ENCODE peak calls at places on chromosomes 2 and 18, in four cellular contexts. Y is RWPE1, N is GM10248, B is fibroblast of pulmonary artery. H is an unnamed sample.

GRCh38 chr2:96727431-96727830 is 12.4 kb downstream of the LMAN2L start:
- DNase-seq in N (no peak), B (peak), Y (no peak), H (no peak)

GRCh38 chr2:100321881-100322820 is at the start of gene LONRF2:
- DNase-seq in Y (no peak), N (peak), B (no peak), H (peak)

GRCh38 chr2:203730866-203731265 is 24.4 kb downstream of the CD28 start:
- DNase-seq in Y (no peak), N (no peak), B (no peak), H (no peak)

GRCh38 chr2:55364189-55365055 is 55.2 kb downstream of the CCDC88A start:
- DNase-seq in B (peak), Y (peak), N (no peak), H (no peak)

GRCh38 chr2:112588611-112589045 is 4.2 kb downstream of the CHCHD5 start:
- DNase-seq in Y (no peak), B (no peak), N (no peak), H (no peak)

GRCh38 chr2:39107156-39107555 is 13.7 kb downstream of the SOS1 start:
- DNase-seq in Y (no peak), N (no peak), B (peak), H (no peak)

GRCh38 chr2:173109253-173110188 is 33.9 kb downstream of the MAP3K20 start:
- DNase-seq in B (peak), Y (no peak), N (no peak), H (no peak)

GRCh38 chr2:27123302-27124150 is at the start of gene ABHD1:
- DNase-seq in B (no peak), N (peak), Y (no peak), H (peak)

GRCh38 chr2:173008786-173009185 is 66.9 kb upstream of the MAP3K20 start:
- DNase-seq in Y (no peak), B (no peak), N (no peak), H (no peak)

GRCh38 chr2:173210270-173211196 is 134.9 kb downstream of the MAP3K20 start:
- DNase-seq in B (peak), N (peak), Y (peak), H (peak)

GRCh38 chr18:51070545-51070944 is 40.5 kb downstream of the SMAD4 start:
- DNase-seq in Y (peak), B (peak), N (no peak), H (no peak)

GRCh38 chr2:106708189-106708588 is 177.8 kb downstream of the ST6GAL2 start:
- DNase-seq in Y (no peak), B (no peak), N (no peak), H (no peak)

GRCh38 chr2:236662231-236663160 is 92.9 kb downstream of the ACKR3 start:
- DNase-seq in Y (no peak), B (peak), N (no peak), H (no peak)

GRCh38 chr18:58290059-58290747 is 246.2 kb downstream of the NEDD4L start:
- DNase-seq in Y (no peak), N (no peak), B (peak), H (no peak)

GRCh38 chr2:43074592-43075053 is 151.8 kb downstream of the ZFP36L2 start:
- DNase-seq in B (no peak), N (no peak), Y (no peak), H (no peak)

GRCh38 chr2:131658769-131659131 is 131.1 kb downstream of the CCDC74A start:
- DNase-seq in N (no peak), Y (no peak), B (no peak), H (no peak)

GRCh38 chr18:79579807-79580480 is 99.7 kb upstream of the CTDP1 start:
- DNase-seq in B (no peak), N (no peak), Y (no peak), H (no peak)

GRCh38 chr2:190786404-190787166 is 94.0 kb upstream of the GLS start:
- DNase-seq in N (no peak), Y (no peak), B (no peak), H (no peak)

GRCh38 chr2:187900023-187900422 is 345.8 kb upstream of the TFPI start:
- DNase-seq in Y (no peak), B (no peak), N (no peak), H (no peak)

GRCh38 chr2:5946210-5947118 is 254.3 kb downstream of the SOX11 start:
- DNase-seq in N (no peak), Y (no peak), B (no peak), H (no peak)

GRCh38 chr2:6986251-6986893 is 69.2 kb downstream of the RNF144A start:
- DNase-seq in Y (no peak), B (peak), N (no peak), H (no peak)

GRCh38 chr2:200786423-200786822 is 25.3 kb upstream of the BZW1 start:
- DNase-seq in N (no peak), B (no peak), Y (peak), H (no peak)

GRCh38 chr2:108833219-108833618 is 46.6 kb downstream of the CCDC138 start:
- DNase-seq in Y (no peak), N (no peak), B (peak), H (no peak)

GRCh38 chr2:23516546-23517256 is 131.7 kb downstream of the KLHL29 start:
- DNase-seq in N (no peak), B (no peak), Y (no peak), H (no peak)

GRCh38 chr2:120466704-120467054 is 120.7 kb downstream of the INHBB start:
- DNase-seq in Y (no peak), N (no peak), B (no peak), H (no peak)

GRCh38 chr2:55051026-55051866 is 995 bp upstream of the RTN4 start:
- DNase-seq in Y (peak), B (peak), N (no peak), H (no peak)

GRCh38 chr2:128028668-128029054 is 802 bp upstream of the SAP130 start:
- DNase-seq in B (no peak), N (no peak), Y (no peak), H (no peak)

GRCh38 chr2:128032092-128032491 is 4.2 kb upstream of the SAP130 start:
- DNase-seq in N (no peak), B (no peak), Y (peak), H (no peak)

GRCh38 chr2:128026422-128027277 is 1.2 kb downstream of the SAP130 start:
- DNase-seq in N (no peak), Y (peak), B (peak), H (no peak)

GRCh38 chr2:128027278-128027800 is 520 bp downstream of the SAP130 start:
- DNase-seq in N (peak), B (peak), Y (peak), H (peak)

GRCh38 chr2:128027801-128028667 is at the start of gene SAP130:
- DNase-seq in B (peak), N (peak), Y (peak), H (peak)
- TF ChIP-seq CTCF in B (no peak), N (no peak), Y (no peak), H (no peak)

GRCh38 chr2:30164131-30164925 is 17.5 kb downstream of the YPEL5 start:
- DNase-seq in Y (no peak), N (no peak), B (no peak), H (no peak)
- TF ChIP-seq CTCF in Y (no peak), N (no peak), B (no peak), H (peak)

DNA sequence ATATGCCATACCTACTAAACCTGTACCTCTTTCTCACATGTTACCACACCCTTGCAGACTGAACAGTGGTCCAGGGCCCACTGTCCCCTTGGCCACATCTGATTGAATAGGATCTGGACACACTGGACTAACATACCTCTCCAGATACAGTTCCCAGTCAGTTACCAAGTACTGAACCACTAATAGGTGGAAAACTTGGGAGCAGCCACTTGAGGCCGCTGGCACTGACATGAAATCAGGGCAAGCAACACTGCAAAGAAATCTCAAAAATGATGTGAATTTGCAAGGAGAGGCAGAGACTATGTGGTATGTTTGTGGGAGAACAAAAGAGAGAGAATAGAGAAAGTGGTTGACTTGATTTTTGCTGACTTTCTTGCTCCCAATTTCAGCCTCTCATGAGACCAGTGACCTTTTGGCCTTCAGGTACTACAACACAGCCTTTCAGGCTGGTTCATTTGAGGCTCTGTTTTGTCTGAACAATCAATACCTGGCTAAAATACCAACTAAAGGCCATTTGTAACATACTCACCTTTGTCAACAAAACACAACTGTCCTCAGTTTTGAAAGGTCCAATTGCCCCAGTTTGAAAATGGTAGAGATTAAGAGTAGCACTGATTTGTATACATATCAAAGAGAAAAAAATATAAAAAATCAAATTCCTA is 7.8 kb downstream of the GRB14 start:
- DNase-seq in N (no peak), Y (no peak), B (no peak), H (no peak)
- TF ChIP-seq CTCF in N (no peak), Y (no peak), B (no peak), H (no peak)

DNA sequence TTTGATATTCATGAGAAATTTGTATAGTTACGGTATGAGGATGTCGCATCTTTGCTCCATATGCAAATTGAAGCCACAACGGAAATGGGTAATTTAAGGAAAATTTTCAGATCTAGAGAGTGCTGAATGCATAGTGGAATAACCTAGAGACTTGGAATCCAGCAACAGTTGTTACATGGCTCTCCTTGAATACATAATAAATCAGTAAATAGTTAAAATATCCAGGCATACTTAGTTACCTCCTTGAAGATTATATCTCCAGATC is 5.4 kb downstream of the REG1A start:
- DNase-seq in B (no peak), N (no peak), Y (no peak), H (no peak)
- TF ChIP-seq CTCF in B (no peak), N (no peak), Y (no peak), H (no peak)

GRCh38 chr2:2542316-2542715 is 211.2 kb upstream of the MYT1L start:
- DNase-seq in B (no peak), N (no peak), Y (no peak), H (no peak)

GRCh38 chr2:2546046-2546445 is 215.0 kb upstream of the MYT1L start:
- DNase-seq in N (no peak), B (no peak), Y (no peak), H (no peak)

GRCh38 chr2:2540406-2540805 is 209.3 kb upstream of the MYT1L start:
- DNase-seq in N (no peak), Y (no peak), B (no peak), H (no peak)

GRCh38 chr2:2547451-2547850 is 216.4 kb upstream of the MYT1L start:
- DNase-seq in B (no peak), N (no peak), Y (no peak), H (no peak)

DNA sequence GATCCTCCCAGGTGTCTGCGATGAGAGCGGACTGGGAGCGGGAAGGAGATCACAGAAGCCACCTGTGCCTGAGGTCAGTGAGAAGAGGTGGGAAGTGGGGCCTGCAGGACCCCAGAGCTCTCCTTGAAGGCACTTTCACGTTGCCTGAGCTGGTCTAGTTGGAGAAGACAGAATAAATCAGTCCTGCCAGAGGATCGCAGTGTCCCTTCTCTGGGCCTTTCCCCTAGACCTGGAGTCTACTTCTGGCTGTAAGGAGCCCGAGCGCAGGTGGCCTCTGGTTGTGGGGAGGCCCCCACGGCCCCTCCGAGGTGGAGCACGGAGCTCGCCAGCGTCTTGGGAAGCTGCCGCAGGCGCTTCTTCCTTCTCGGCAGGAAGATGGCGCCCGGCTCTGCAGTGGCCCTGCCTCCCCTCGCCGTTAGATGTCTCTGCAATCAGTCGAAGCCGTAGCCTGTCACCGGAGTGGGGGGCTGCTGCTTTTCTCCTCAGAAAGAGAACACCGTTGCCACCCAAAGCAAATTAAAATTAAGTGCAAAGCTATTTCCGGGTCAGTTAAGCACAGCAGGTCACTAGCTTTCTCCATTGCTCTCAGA is 212.0 kb upstream of the MYT1L start:
- DNase-seq in N (no peak), B (no peak), Y (no peak), H (no peak)
- TF ChIP-seq CTCF in N (no peak), B (no peak), Y (no peak), H (no peak)

GRCh38 chr18:52343731-52344340 is 3.8 kb downstream of the DCC start:
- DNase-seq in N (no peak), B (no peak), Y (no peak), H (no peak)

GRCh38 chr18:52343138-52343537 is 3.1 kb downstream of the DCC start:
- DNase-seq in Y (no peak), B (peak), N (no peak), H (peak)

GRCh38 chr18:52340466-52341378 is 725 bp downstream of the DCC start:
- DNase-seq in Y (no peak), B (peak), N (no peak), H (no peak)

GRCh38 chr18:52339891-52340371 is at the start of gene DCC:
- DNase-seq in Y (peak), N (peak), B (peak), H (peak)

DNA sequence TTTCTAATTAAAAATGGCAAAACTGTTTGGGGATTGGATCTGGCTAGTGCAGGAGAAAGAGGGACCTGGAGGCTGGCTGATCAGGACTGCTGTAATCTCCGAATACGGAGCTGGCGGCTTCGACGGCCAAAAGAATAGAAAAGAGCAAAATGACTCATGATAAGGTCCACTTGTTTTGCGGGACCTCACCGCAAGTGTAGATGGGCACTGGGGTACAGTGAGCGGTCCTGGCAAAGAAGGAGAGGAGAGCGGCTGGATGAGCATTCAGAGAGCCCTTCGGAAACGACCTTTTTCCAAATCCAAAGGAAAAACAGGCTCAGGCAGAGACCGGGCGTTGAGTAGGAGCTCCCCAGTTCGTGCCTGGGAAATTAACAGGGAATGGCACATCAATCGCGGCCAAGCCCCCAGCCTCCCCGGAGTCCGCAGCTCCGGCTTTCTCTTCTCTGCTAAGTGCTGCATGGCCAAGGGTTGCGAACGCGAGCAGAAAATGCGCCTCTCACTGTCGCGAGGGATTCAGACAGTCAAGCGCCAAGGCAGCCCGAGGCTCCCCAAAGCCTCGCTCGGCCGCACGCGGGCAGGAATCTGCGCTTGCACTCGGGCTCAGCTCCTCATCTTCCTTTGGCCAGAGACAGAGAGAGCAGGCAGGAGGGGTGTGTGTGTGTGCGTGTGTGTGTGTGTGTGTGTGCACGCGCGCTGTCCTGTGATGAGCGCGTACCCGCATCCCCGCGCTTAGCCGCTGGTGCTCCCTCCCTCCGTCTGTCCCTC is 1.8 kb downstream of the DCC start:
- DNase-seq in N (peak), Y (no peak), B (peak), H (no peak)
- TF ChIP-seq CTCF in N (no peak), Y (no peak), B (no peak), H (no peak)

DNA sequence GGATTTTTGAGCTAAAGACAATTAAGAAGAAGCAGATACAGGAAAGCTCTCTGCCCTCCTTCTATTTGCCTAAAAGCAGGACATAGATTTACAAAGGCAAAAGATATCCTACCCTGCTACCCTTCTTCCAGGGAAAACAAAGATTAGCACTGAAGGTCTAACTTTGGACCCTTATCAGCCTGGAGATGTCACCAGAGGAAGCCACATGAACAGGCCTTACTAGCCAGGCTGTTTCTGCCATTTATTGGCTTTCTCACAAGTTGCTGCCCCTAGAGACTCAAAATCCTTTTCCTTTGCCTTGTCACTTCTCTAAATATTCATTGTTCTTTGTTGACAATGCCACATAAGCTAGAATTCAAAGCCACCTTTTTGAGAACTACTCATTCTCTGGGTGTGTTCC is 147.3 kb downstream of the B3GNT2 start:
- DNase-seq in Y (no peak), N (no peak), B (no peak), H (no peak)
- TF ChIP-seq CTCF in Y (no peak), N (no peak), B (no peak), H (no peak)

GRCh38 chr2:44291281-44292248 is 16.3 kb downstream of the SLC3A1 start:
- DNase-seq in B (peak), Y (peak), N (no peak), H (no peak)

GRCh38 chr2:44296653-44297052 is 21.4 kb downstream of the SLC3A1 start:
- DNase-seq in N (no peak), B (no peak), Y (no peak), H (no peak)

GRCh38 chr2:44297431-44297830 is 22.2 kb downstream of the SLC3A1 start:
- DNase-seq in Y (no peak), N (no peak), B (no peak), H (no peak)

GRCh38 chr2:44295113-44295512 is 19.8 kb downstream of the SLC3A1 start:
- DNase-seq in N (no peak), B (no peak), Y (no peak), H (no peak)

DNA sequence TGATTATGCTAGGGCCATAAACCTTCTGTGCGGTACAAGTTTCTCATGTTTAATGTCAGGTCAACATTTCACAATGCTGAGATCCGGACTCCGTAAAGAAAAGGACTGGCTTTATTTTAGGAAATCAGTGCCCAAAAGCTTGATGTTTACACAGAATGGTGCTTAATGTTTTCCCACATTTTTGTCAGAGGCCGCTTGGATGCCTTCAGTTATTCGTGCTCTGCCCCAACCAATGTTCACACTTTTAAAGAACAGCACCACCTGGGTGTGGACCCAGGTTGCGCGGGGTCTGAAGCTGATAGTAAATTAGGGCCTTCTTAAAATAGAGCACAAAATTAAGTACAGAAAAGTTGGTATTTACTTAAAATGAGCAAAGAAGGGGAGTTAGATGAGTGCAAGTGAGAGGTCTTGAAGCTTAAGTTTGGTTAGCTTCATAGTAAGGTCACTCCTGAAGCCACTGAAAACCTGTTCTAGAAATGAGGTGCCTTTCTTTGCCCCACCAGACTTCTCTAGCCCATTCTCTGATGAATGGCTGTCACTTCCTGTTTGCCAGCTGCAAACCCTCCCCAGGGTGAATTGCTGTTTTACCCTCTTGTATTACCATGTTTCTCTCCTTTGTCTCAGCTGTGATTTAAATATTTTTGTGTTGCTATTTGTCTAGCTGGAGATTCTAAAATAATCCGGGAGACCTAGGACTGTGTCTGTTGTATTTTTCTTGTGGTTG is 20.5 kb downstream of the SLC3A1 start:
- DNase-seq in B (no peak), N (no peak), Y (no peak), H (no peak)
- TF ChIP-seq CTCF in B (no peak), N (peak), Y (no peak), H (peak)